ENCODE peak calls at places on chromosomes 1 and 21, in eight cellular contexts. One of them, this sample, is unnamed.

GRCh38 chr1:206589206-206589605 is 23.1 kb downstream of the EIF2D start:
- DNase-seq in glomerular endothelial cell: no peak
- DNase-seq in lower lobe of right lung: no peak
- DNase-seq in SK-MEL-5: no peak
- DNase-seq in epithelial cell of esophagus: peak
- DNase-seq in H7: no peak
- DNase-seq in stimulated activated CD4-positive, alpha-beta T cell treated with anti-CD3 and anti-CD28 coated beads, Interleukin-2, amount 100 ng/mL, for 24 hours: no peak
- DNase-seq in IMR-90: peak
- DNase-seq in this sample: no peak

GRCh38 chr1:219385786-219386427 is 212.2 kb downstream of the LYPLAL1 start:
- DNase-seq in epithelial cell of esophagus: peak
- DNase-seq in SK-MEL-5: peak
- DNase-seq in IMR-90: peak
- DNase-seq in stimulated activated CD4-positive, alpha-beta T cell treated with anti-CD3 and anti-CD28 coated beads, Interleukin-2, amount 100 ng/mL, for 24 hours: peak
- DNase-seq in lower lobe of right lung: no peak
- DNase-seq in H7: peak
- DNase-seq in glomerular endothelial cell: peak
- DNase-seq in this sample: peak

GRCh38 chr1:180235502-180236239 is 5.6 kb downstream of the LHX4 start:
- DNase-seq in epithelial cell of esophagus: no peak
- DNase-seq in glomerular endothelial cell: no peak
- DNase-seq in IMR-90: no peak
- DNase-seq in lower lobe of right lung: no peak
- DNase-seq in H7: peak
- DNase-seq in stimulated activated CD4-positive, alpha-beta T cell treated with anti-CD3 and anti-CD28 coated beads, Interleukin-2, amount 100 ng/mL, for 24 hours: no peak
- DNase-seq in SK-MEL-5: no peak
- DNase-seq in this sample: no peak

GRCh38 chr21:38057626-38058025 is 141.4 kb upstream of the KCNJ6 start:
- DNase-seq in H7: no peak
- DNase-seq in IMR-90: no peak
- DNase-seq in lower lobe of right lung: no peak
- DNase-seq in glomerular endothelial cell: no peak
- DNase-seq in epithelial cell of esophagus: no peak
- DNase-seq in stimulated activated CD4-positive, alpha-beta T cell treated with anti-CD3 and anti-CD28 coated beads, Interleukin-2, amount 100 ng/mL, for 24 hours: no peak
- DNase-seq in SK-MEL-5: no peak
- DNase-seq in this sample: no peak

GRCh38 chr1:204410764-204411450 is 710 bp downstream of the PPP1R15B start:
- DNase-seq in lower lobe of right lung: peak
- DNase-seq in SK-MEL-5: peak
- DNase-seq in stimulated activated CD4-positive, alpha-beta T cell treated with anti-CD3 and anti-CD28 coated beads, Interleukin-2, amount 100 ng/mL, for 24 hours: peak
- DNase-seq in IMR-90: peak
- DNase-seq in H7: peak
- DNase-seq in glomerular endothelial cell: no peak
- DNase-seq in epithelial cell of esophagus: peak
- DNase-seq in this sample: no peak

GRCh38 chr1:17287377-17287776 is 20.6 kb upstream of the PADI4 start:
- DNase-seq in IMR-90: peak
- DNase-seq in lower lobe of right lung: no peak
- DNase-seq in H7: no peak
- DNase-seq in SK-MEL-5: peak
- DNase-seq in glomerular endothelial cell: no peak
- DNase-seq in stimulated activated CD4-positive, alpha-beta T cell treated with anti-CD3 and anti-CD28 coated beads, Interleukin-2, amount 100 ng/mL, for 24 hours: no peak
- DNase-seq in epithelial cell of esophagus: peak
- DNase-seq in this sample: no peak

GRCh38 chr21:16318651-16319300 is 589.0 kb downstream of the USP25 start:
- DNase-seq in IMR-90: no peak
- DNase-seq in epithelial cell of esophagus: no peak
- DNase-seq in H7: no peak
- DNase-seq in SK-MEL-5: no peak
- DNase-seq in glomerular endothelial cell: no peak
- DNase-seq in lower lobe of right lung: no peak
- DNase-seq in stimulated activated CD4-positive, alpha-beta T cell treated with anti-CD3 and anti-CD28 coated beads, Interleukin-2, amount 100 ng/mL, for 24 hours: no peak
- DNase-seq in this sample: no peak

GRCh38 chr1:155929057-155929456 is 5.2 kb downstream of the KHDC4 start:
- DNase-seq in stimulated activated CD4-positive, alpha-beta T cell treated with anti-CD3 and anti-CD28 coated beads, Interleukin-2, amount 100 ng/mL, for 24 hours: no peak
- DNase-seq in glomerular endothelial cell: no peak
- DNase-seq in IMR-90: no peak
- DNase-seq in lower lobe of right lung: no peak
- DNase-seq in epithelial cell of esophagus: peak
- DNase-seq in SK-MEL-5: no peak
- DNase-seq in H7: no peak
- DNase-seq in this sample: no peak

This sample was measured in Jurkat, Clone E6-1.